ENCODE peak calls at places on chromosomes 4 and X, in five cellular contexts. One of them, this sample, is unnamed.

GRCh38 chrX:123215397-123216089 is 31.5 kb downstream of the GRIA3 start:
- DNase-seq in iris pigment epithelial cell: no peak
- DNase-seq in NCI-H446: no peak
- DNase-seq in activated CD4-positive, alpha-beta T cell treated with anti-CD3 and anti-CD28 coated beads, Interleukin-2, amount 10 ng/mL, durations not matched to agents 24 days and 14 days: no peak
- DNase-seq in AG04450: no peak
- DNase-seq in this sample: no peak

GRCh38 chr4:102640669-102641068 is 120.1 kb downstream of the MANBA start:
- DNase-seq in iris pigment epithelial cell: peak; percentile 69
- DNase-seq in NCI-H446: no peak
- DNase-seq in activated CD4-positive, alpha-beta T cell treated with anti-CD3 and anti-CD28 coated beads, Interleukin-2, amount 10 ng/mL, durations not matched to agents 24 days and 14 days: no peak
- DNase-seq in AG04450: peak; percentile 37
- DNase-seq in this sample: no peak

GRCh38 chrX:67922950-67923349 is 379.1 kb downstream of the AR start:
- DNase-seq in iris pigment epithelial cell: no peak
- DNase-seq in NCI-H446: no peak
- DNase-seq in activated CD4-positive, alpha-beta T cell treated with anti-CD3 and anti-CD28 coated beads, Interleukin-2, amount 10 ng/mL, durations not matched to agents 24 days and 14 days: no peak
- DNase-seq in AG04450: no peak
- DNase-seq in this sample: no peak

GRCh38 chr4:8729408-8730149 is 137.0 kb downstream of the CPZ start:
- DNase-seq in iris pigment epithelial cell: no peak
- DNase-seq in NCI-H446: no peak
- DNase-seq in activated CD4-positive, alpha-beta T cell treated with anti-CD3 and anti-CD28 coated beads, Interleukin-2, amount 10 ng/mL, durations not matched to agents 24 days and 14 days: no peak
- DNase-seq in AG04450: no peak
- DNase-seq in this sample: no peak

GRCh38 chr4:10315638-10316037 is 141.6 kb downstream of the ZNF518B start:
- DNase-seq in iris pigment epithelial cell: no peak
- DNase-seq in NCI-H446: no peak
- DNase-seq in activated CD4-positive, alpha-beta T cell treated with anti-CD3 and anti-CD28 coated beads, Interleukin-2, amount 10 ng/mL, durations not matched to agents 24 days and 14 days: no peak
- DNase-seq in AG04450: no peak
- DNase-seq in this sample: no peak

GRCh38 chr4:155906554-155907247 is 3.2 kb downstream of the TDO2 start:
- DNase-seq in iris pigment epithelial cell: peak; percentile 98
- DNase-seq in NCI-H446: peak; percentile 34
- DNase-seq in activated CD4-positive, alpha-beta T cell treated with anti-CD3 and anti-CD28 coated beads, Interleukin-2, amount 10 ng/mL, durations not matched to agents 24 days and 14 days: no peak
- DNase-seq in AG04450: peak; percentile 94
- DNase-seq in this sample: no peak

GRCh38 chrX:139831017-139831416 is 101.8 kb downstream of the ATP11C start:
- DNase-seq in iris pigment epithelial cell: no peak
- DNase-seq in NCI-H446: no peak
- DNase-seq in activated CD4-positive, alpha-beta T cell treated with anti-CD3 and anti-CD28 coated beads, Interleukin-2, amount 10 ng/mL, durations not matched to agents 24 days and 14 days: no peak
- DNase-seq in AG04450: no peak
- DNase-seq in this sample: no peak

GRCh38 chrX:56564921-56565861 is 1.8 kb downstream of the UBQLN2 start:
- DNase-seq in iris pigment epithelial cell: no peak
- DNase-seq in NCI-H446: peak; percentile 18
- DNase-seq in activated CD4-positive, alpha-beta T cell treated with anti-CD3 and anti-CD28 coated beads, Interleukin-2, amount 10 ng/mL, durations not matched to agents 24 days and 14 days: peak; percentile 63
- DNase-seq in AG04450: no peak
- DNase-seq in this sample: no peak

GRCh38 chr4:3786196-3786869 is 20.1 kb downstream of the ADRA2C start:
- DNase-seq in iris pigment epithelial cell: no peak
- DNase-seq in NCI-H446: peak; percentile 44
- DNase-seq in activated CD4-positive, alpha-beta T cell treated with anti-CD3 and anti-CD28 coated beads, Interleukin-2, amount 10 ng/mL, durations not matched to agents 24 days and 14 days: no peak
- DNase-seq in AG04450: no peak
- DNase-seq in this sample: no peak

GRCh38 chr4:4182835-4183568 is 43.7 kb downstream of the OTOP1 start:
- DNase-seq in iris pigment epithelial cell: peak; percentile 15
- DNase-seq in NCI-H446: no peak
- DNase-seq in activated CD4-positive, alpha-beta T cell treated with anti-CD3 and anti-CD28 coated beads, Interleukin-2, amount 10 ng/mL, durations not matched to agents 24 days and 14 days: peak; percentile 80
- DNase-seq in AG04450: no peak
- DNase-seq in this sample: peak; percentile 62

GRCh38 chr4:119627267-119628190 is 1.1 kb downstream of the PDE5A start:
- DNase-seq in iris pigment epithelial cell: peak; percentile 72
- DNase-seq in NCI-H446: peak; percentile 29
- DNase-seq in activated CD4-positive, alpha-beta T cell treated with anti-CD3 and anti-CD28 coated beads, Interleukin-2, amount 10 ng/mL, durations not matched to agents 24 days and 14 days: peak; percentile 89
- DNase-seq in AG04450: peak; percentile 69
- DNase-seq in this sample: peak; percentile 81

GRCh38 chr4:77990904-77991358 is 66.2 kb upstream of the FRAS1 start:
- DNase-seq in iris pigment epithelial cell: no peak
- DNase-seq in NCI-H446: no peak
- DNase-seq in activated CD4-positive, alpha-beta T cell treated with anti-CD3 and anti-CD28 coated beads, Interleukin-2, amount 10 ng/mL, durations not matched to agents 24 days and 14 days: no peak
- DNase-seq in AG04450: no peak
- DNase-seq in this sample: no peak

GRCh38 chr4:72974694-72975487 is 94.6 kb downstream of the COX18 start:
- DNase-seq in iris pigment epithelial cell: peak; percentile 78
- DNase-seq in NCI-H446: no peak
- DNase-seq in activated CD4-positive, alpha-beta T cell treated with anti-CD3 and anti-CD28 coated beads, Interleukin-2, amount 10 ng/mL, durations not matched to agents 24 days and 14 days: no peak
- DNase-seq in AG04450: peak; percentile 32
- DNase-seq in this sample: no peak

GRCh38 chr4:148094149-148094548 is 348.1 kb downstream of the NR3C2 start:
- DNase-seq in iris pigment epithelial cell: no peak
- DNase-seq in NCI-H446: peak; percentile 34
- DNase-seq in activated CD4-positive, alpha-beta T cell treated with anti-CD3 and anti-CD28 coated beads, Interleukin-2, amount 10 ng/mL, durations not matched to agents 24 days and 14 days: no peak
- DNase-seq in AG04450: no peak
- DNase-seq in this sample: no peak

GRCh38 chr4:147498031-147498700 is 17.3 kb downstream of the EDNRA start:
- DNase-seq in iris pigment epithelial cell: peak; percentile 95
- DNase-seq in NCI-H446: peak; percentile 22
- DNase-seq in activated CD4-positive, alpha-beta T cell treated with anti-CD3 and anti-CD28 coated beads, Interleukin-2, amount 10 ng/mL, durations not matched to agents 24 days and 14 days: no peak
- DNase-seq in AG04450: peak; percentile 55
- DNase-seq in this sample: no peak

This sample was measured in endothelial cell.